ENCODE peak calls at places on chromosomes 4 and X, in six cellular contexts. G, F, H, V, Q and B are unnamed samples.

GRCh38 chrX:29652484-29652883 is 562.9 kb upstream of the MAGEB2 start:
- DNase-seq in G (no peak), F (no peak), H (peak; percentile 70), V (no peak), Q (peak; percentile 53), B (peak; percentile 66)

GRCh38 chr4:157977086-157977485 is 195.7 kb downstream of the GASK1B start:
- DNase-seq in G (no peak), F (no peak), H (peak; percentile 14), V (no peak), Q (no peak), B (no peak)

GRCh38 chr4:41359069-41359769 is 102.5 kb downstream of the UCHL1 start:
- DNase-seq in G (no peak), F (no peak), H (no peak), V (no peak), Q (no peak), B (no peak)

GRCh38 chr4:32025840-32026459 is 1305.8 kb downstream of the PCDH7 start:
- DNase-seq in G (no peak), F (no peak), H (peak; percentile 10), V (no peak), Q (no peak), B (no peak)

GRCh38 chr4:85677286-85677685 is 202.3 kb downstream of the ARHGAP24 start:
- DNase-seq in G (no peak), F (no peak), H (peak; percentile 41), V (no peak), Q (no peak), B (no peak)

GRCh38 chr4:71772592-71772991 is 11.3 kb downstream of the GC start:
- DNase-seq in G (no peak), F (no peak), H (no peak), V (no peak), Q (no peak), B (no peak)

GRCh38 chrX:110944793-110945466 is 149.3 kb upstream of the CHRDL1 start:
- DNase-seq in G (no peak), F (no peak), H (no peak), V (no peak), Q (no peak), B (no peak)

GRCh38 chr4:183438458-183439113 is 5.8 kb upstream of the CDKN2AIP start:
- DNase-seq in G (no peak), F (no peak), H (peak; percentile 83), V (no peak), Q (peak; percentile 65), B (no peak)

GRCh38 chr4:79366422-79366821 is 40.6 kb upstream of the NAA11 start:
- DNase-seq in G (no peak), F (no peak), H (no peak), V (no peak), Q (no peak), B (no peak)

GRCh38 chrX:10186355-10186754 is 29.6 kb downstream of the CLCN4 start:
- DNase-seq in G (no peak), F (no peak), H (no peak), V (no peak), Q (no peak), B (no peak)

GRCh38 chr4:140257461-140258305 is 103.7 kb upstream of the MAML3 start:
- DNase-seq in G (no peak), F (no peak), H (peak; percentile 53), V (no peak), Q (peak; percentile 34), B (no peak)

GRCh38 chrX:22527302-22527701 is 254.6 kb downstream of the CBLL2 start:
- DNase-seq in G (no peak), F (peak; percentile 0), H (no peak), V (no peak), Q (no peak), B (no peak)

GRCh38 chr4:8443801-8444200 is 3.2 kb downstream of the TRMT44 start:
- DNase-seq in G (no peak), F (no peak), H (no peak), V (no peak), Q (no peak), B (no peak)

GRCh38 chrX:23012162-23012561 is 12.4 kb downstream of the DDX53 start:
- DNase-seq in G (no peak), F (no peak), H (no peak), V (no peak), Q (no peak), B (no peak)

GRCh38 chr4:122458625-122459024 is 2.1 kb upstream of the IL2 start:
- DNase-seq in G (no peak), F (peak; percentile 52), H (peak; percentile 6), V (no peak), Q (peak; percentile 0), B (no peak)

GRCh38 chrX:108737754-108738153 is 1.4 kb upstream of the IRS4 start:
- DNase-seq in G (no peak), F (no peak), H (no peak), V (no peak), Q (no peak), B (no peak)

GRCh38 chr4:41750624-41751324 is 2.2 kb upstream of the PHOX2B start:
- DNase-seq in G (no peak), F (no peak), H (no peak), V (no peak), Q (no peak), B (no peak)

GRCh38 chr4:188435381-188435780 is 296.1 kb downstream of the TRIML1 start:
- DNase-seq in G (no peak), F (no peak), H (peak; percentile 43), V (no peak), Q (no peak), B (no peak)

GRCh38 chrX:40154229-40154852 is 56.6 kb upstream of the BCOR start:
- DNase-seq in G (no peak), F (no peak), H (no peak), V (no peak), Q (no peak), B (no peak)

GRCh38 chr4:139465922-139466321 is 12.0 kb downstream of the RAB33B start:
- DNase-seq in G (no peak), F (no peak), H (peak; percentile 19), V (no peak), Q (no peak), B (no peak)

GRCh38 chrX:45850775-45851433 is 650.2 kb upstream of the DIPK2B start:
- DNase-seq in G (no peak), F (no peak), H (peak; percentile 25), V (no peak), Q (no peak), B (no peak)

GRCh38 chrX:129493643-129494042 is 29.6 kb downstream of the SMARCA1 start:
- DNase-seq in G (no peak), F (no peak), H (peak; percentile 77), V (no peak), Q (peak; percentile 49), B (no peak)

GRCh38 chrX:2710496-2710895 is 19.4 kb downstream of the CD99 start:
- DNase-seq in G (no peak), F (no peak), H (no peak), V (no peak), Q (no peak), B (no peak)

GRCh38 chr4:40962551-40963185 is 212.9 kb downstream of the NSUN7 start:
- DNase-seq in G (no peak), F (no peak), H (no peak), V (no peak), Q (no peak), B (no peak)

GRCh38 chr4:145734576-145735329 is 54.8 kb downstream of the C4orf51 start:
- DNase-seq in G (peak; percentile 90), F (peak; percentile 82), H (peak; percentile 97), V (no peak), Q (peak; percentile 99), B (peak; percentile 94)

GRCh38 chr4:186584912-186585311 is 29.5 kb upstream of the MTNR1A start:
- DNase-seq in G (no peak), F (no peak), H (no peak), V (no peak), Q (no peak), B (no peak)

GRCh38 chr4:18192901-18193300 is 171.3 kb upstream of the LCORL start:
- DNase-seq in G (no peak), F (no peak), H (no peak), V (no peak), Q (no peak), B (no peak)

GRCh38 chrX:7132335-7133035 is 15.0 kb upstream of the STS start:
- DNase-seq in G (no peak), F (peak; percentile 60), H (peak; percentile 82), V (peak; percentile 36), Q (peak; percentile 83), B (no peak)

GRCh38 chrX:99461223-99461622 is 948.9 kb downstream of the PCDH19 start:
- DNase-seq in G (no peak), F (no peak), H (no peak), V (no peak), Q (no peak), B (no peak)

GRCh38 chrX:81390244-81390643 is 188.3 kb downstream of the SH3BGRL start:
- DNase-seq in G (no peak), F (peak; percentile 21), H (no peak), V (no peak), Q (no peak), B (no peak)

GRCh38 chr4:87005690-87006461 is 71.1 kb downstream of the AFF1 start:
- DNase-seq in G (no peak), F (peak; percentile 74), H (no peak), V (peak; percentile 39), Q (no peak), B (no peak)

GRCh38 chr4:155787113-155787710 is 28.4 kb downstream of the GUCY1B1 start:
- DNase-seq in G (no peak), F (peak; percentile 79), H (peak; percentile 71), V (no peak), Q (peak; percentile 53), B (peak; percentile 24)

GRCh38 chr4:23889814-23890269 is at the start of gene PPARGC1A:
- DNase-seq in G (peak; percentile 74), F (peak; percentile 1), H (peak; percentile 62), V (no peak), Q (no peak), B (no peak)

GRCh38 chr4:2963185-2964076 is at the start of the genes GRK4 and NOP14:
- DNase-seq in G (peak; percentile 98), F (peak; percentile 99), H (peak; percentile 97), V (peak; percentile 98), Q (peak; percentile 97), B (peak; percentile 97)
- TF ChIP-seq CTCF in G (peak; percentile 68), F (peak; percentile 9), H (no peak), V (peak; percentile 40), Q (peak; percentile 64), B (peak; percentile 18)

GRCh38 chr4:1277667-1278335 is 11.9 kb upstream of the MAEA start:
- DNase-seq in G (no peak), F (no peak), H (peak; percentile 25), V (no peak), Q (peak; percentile 5), B (no peak)
- TF ChIP-seq CTCF in G (no peak), F (no peak), H (peak; percentile 18), V (peak; percentile 26), Q (peak; percentile 57), B (no peak)

DNA sequence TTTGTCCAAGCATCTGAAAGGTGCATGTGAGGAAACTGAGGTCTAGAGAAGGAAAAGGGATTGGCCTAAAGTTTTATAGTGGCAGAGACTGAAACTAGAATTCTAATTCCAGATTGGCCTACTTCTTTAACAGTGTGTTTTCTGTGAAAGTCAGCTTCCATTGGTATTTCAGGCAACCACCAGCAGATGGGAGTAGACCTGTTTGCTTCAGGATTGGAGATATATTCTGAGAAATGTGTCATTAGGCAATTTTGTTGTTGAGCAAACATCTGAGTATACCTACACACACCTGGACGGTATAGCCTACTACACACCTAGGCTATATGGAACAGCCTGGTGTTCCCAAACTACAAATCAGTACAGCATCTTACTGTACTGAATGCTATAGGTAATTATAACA is 207.3 kb upstream of the RADX start:
- DNase-seq in G (no peak), F (no peak), H (no peak), V (no peak), Q (no peak), B (no peak)
- TF ChIP-seq CTCF in G (no peak), F (no peak), H (peak; percentile 19), V (peak; percentile 21), Q (no peak), B (no peak)

GRCh38 chr4:165345663-165346417 is 18.4 kb downstream of the MSMO1 start:
- DNase-seq in G (no peak), F (peak; percentile 14), H (peak; percentile 37), V (no peak), Q (no peak), B (no peak)
- TF ChIP-seq CTCF in G (no peak), F (peak; percentile 12), H (peak; percentile 44), V (no peak), Q (peak; percentile 21), B (peak; percentile 22)